ENCODE peak calls at places on chromosome 15, in seven cellular contexts. D, C, Y, N, E, R and Q are unnamed samples.

GRCh38 chr15:23402140-23402539 is 44.9 kb downstream of the GOLGA6L2 start:
- DNase-seq in N (no peak), Y (no peak), D (no peak), R (no peak), E (no peak), C (no peak), Q (no peak)

GRCh38 chr15:39919740-39920509 is at the start of gene GPR176:
- DNase-seq in E (no peak), Y (peak), N (peak), D (no peak), R (peak), C (peak), Q (peak)

GRCh38 chr15:40397688-40398412 is 7.7 kb upstream of the IVD start:
- DNase-seq in D (no peak), R (no peak), C (no peak), N (no peak), E (no peak), Y (no peak), Q (no peak)

GRCh38 chr15:87648278-87648677 is 608.3 kb downstream of the NTRK3 start:
- DNase-seq in R (no peak), Y (no peak), C (peak), D (no peak), N (no peak), E (no peak), Q (no peak)

GRCh38 chr15:25439456-25439836 is 622 bp upstream of the UBE3A start:
- DNase-seq in Y (no peak), R (no peak), N (no peak), C (peak), D (peak), E (peak), Q (no peak)

GRCh38 chr15:38053244-38053643 is 118.8 kb downstream of the TMCO5A start:
- DNase-seq in C (no peak), E (no peak), R (no peak), D (no peak), Y (no peak), N (no peak), Q (no peak)

GRCh38 chr15:29854413-29854812 is 32.1 kb upstream of the TJP1 start:
- DNase-seq in N (no peak), Y (no peak), R (no peak), D (no peak), E (no peak), C (no peak), Q (no peak)

GRCh38 chr15:40949756-40950207 is 3.5 kb upstream of the CHAC1 start:
- DNase-seq in Y (no peak), R (no peak), C (no peak), N (no peak), E (no peak), D (peak), Q (no peak)

GRCh38 chr15:70382762-70383458 is 285.2 kb upstream of the TLE3 start:
- DNase-seq in E (no peak), Y (no peak), C (no peak), N (no peak), D (no peak), R (no peak), Q (no peak)

GRCh38 chr15:95565702-95566101 is 764.8 kb upstream of the NR2F2 start:
- DNase-seq in N (no peak), Y (no peak), R (no peak), D (no peak), C (no peak), E (no peak), Q (no peak)

GRCh38 chr15:82064824-82065223 is 19.0 kb upstream of the MEX3B start:
- DNase-seq in D (no peak), E (no peak), N (no peak), C (no peak), Y (no peak), R (no peak), Q (peak)

GRCh38 chr15:81029416-81030367 is 29.0 kb downstream of the TLNRD1 start:
- DNase-seq in N (no peak), R (peak), Y (no peak), D (no peak), C (peak), E (no peak), Q (no peak)

GRCh38 chr15:89669941-89670340 is 9.2 kb downstream of the PLIN1 start:
- DNase-seq in C (no peak), Y (peak), E (no peak), N (no peak), D (no peak), R (no peak), Q (no peak)

GRCh38 chr15:57951328-57951932 is 114.1 kb downstream of the ALDH1A2 start:
- DNase-seq in D (no peak), C (no peak), R (no peak), Y (no peak), E (no peak), N (no peak), Q (no peak)

GRCh38 chr15:89320200-89320599 is 14.4 kb downstream of the POLG start:
- DNase-seq in Y (no peak), N (no peak), R (no peak), D (no peak), E (no peak), C (no peak), Q (no peak)

GRCh38 chr15:90087454-90088154 is 14.7 kb downstream of the IDH2 start:
- DNase-seq in C (peak), D (no peak), Y (no peak), N (peak), R (no peak), E (no peak), Q (peak)

GRCh38 chr15:32893412-32893811 is 175.6 kb downstream of the GREM1 start:
- DNase-seq in N (no peak), C (peak), R (no peak), D (no peak), E (no peak), Y (no peak), Q (no peak)

GRCh38 chr15:60426870-60427528 is 29.2 kb upstream of the ANXA2 start:
- DNase-seq in R (peak), E (no peak), D (no peak), N (no peak), C (peak), Y (no peak), Q (no peak)

GRCh38 chr15:45634442-45635190 is at the start of gene SQOR:
- DNase-seq in N (peak), Y (peak), R (peak), C (peak), E (peak), D (peak), Q (peak)

GRCh38 chr15:70094690-70095311 is 2.9 kb downstream of the TLE3 start:
- DNase-seq in E (no peak), C (no peak), Y (no peak), D (no peak), N (no peak), R (no peak), Q (peak)

GRCh38 chr15:90730290-90730689 is 13.1 kb downstream of the BLM start:
- DNase-seq in D (peak), Y (no peak), R (no peak), N (no peak), E (no peak), C (no peak), Q (no peak)

GRCh38 chr15:78075490-78076230 is 1.9 kb downstream of the TBC1D2B start:
- DNase-seq in D (peak), C (peak), E (no peak), R (peak), Y (peak), N (peak), Q (no peak)

GRCh38 chr15:90871097-90871715 is 2.8 kb downstream of the FURIN start:
- DNase-seq in E (no peak), Y (no peak), N (peak), C (peak), R (peak), D (no peak), Q (no peak)

GRCh38 chr15:75745305-75745704 is 32.7 kb upstream of the CSPG4 start:
- DNase-seq in C (no peak), D (no peak), E (no peak), N (no peak), R (no peak), Y (no peak), Q (no peak)

GRCh38 chr15:39235084-39235795 is 345.6 kb upstream of the THBS1 start:
- DNase-seq in D (no peak), C (peak), E (no peak), Y (no peak), N (no peak), R (no peak), Q (no peak)

GRCh38 chr15:80856400-80856799 is 77.2 kb downstream of the CEMIP start:
- DNase-seq in N (no peak), C (no peak), Y (no peak), E (no peak), D (no peak), R (no peak), Q (peak)

GRCh38 chr15:81945014-81945615 is 100.7 kb downstream of the MEX3B start:
- DNase-seq in Y (no peak), R (no peak), E (no peak), D (no peak), N (no peak), C (no peak), Q (no peak)

GRCh38 chr15:62090988-62091387 is 24.2 kb downstream of the C2CD4A start:
- DNase-seq in D (no peak), E (no peak), R (no peak), N (no peak), C (no peak), Y (no peak), Q (no peak)

DNA sequence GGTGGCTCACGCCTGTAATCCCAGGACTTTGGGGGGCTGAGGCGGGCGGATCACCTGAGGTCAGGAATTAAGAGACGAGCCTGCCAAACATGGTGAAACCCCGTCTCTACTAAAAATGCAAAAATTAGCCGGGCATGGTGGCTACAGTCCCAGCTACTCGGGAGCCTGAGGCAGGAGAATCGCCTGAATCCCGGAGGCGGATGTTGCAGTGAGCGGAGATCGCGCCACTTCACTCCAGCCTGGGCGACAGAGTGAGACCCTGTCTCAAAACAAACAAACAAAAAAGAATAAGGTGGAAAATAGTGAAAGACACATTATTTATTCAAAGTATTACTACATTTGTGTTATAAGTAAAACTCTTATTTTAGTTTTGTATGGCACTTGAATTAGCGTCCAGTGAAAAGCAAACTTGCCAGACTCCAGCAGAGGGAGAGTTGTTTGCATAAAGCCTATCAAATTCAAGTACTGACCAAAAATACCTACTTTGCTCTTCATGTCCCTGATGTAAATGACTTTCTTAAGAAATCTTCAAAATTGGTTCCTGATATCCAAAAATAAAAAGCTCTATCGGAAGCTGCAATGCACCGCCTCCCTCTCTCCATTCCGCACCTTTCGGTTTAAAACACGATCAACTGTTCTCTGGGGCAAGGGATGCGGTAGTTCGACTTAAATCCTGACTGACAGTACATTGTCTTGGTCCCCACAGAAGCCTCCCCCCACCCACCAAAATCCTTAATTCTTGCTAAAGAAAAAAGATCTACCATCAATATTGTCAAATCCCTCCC is 1.2 kb downstream of the TRPM7 start:
- DNase-seq in D (no peak), R (peak), N (no peak), C (no peak), Y (no peak), E (no peak), Q (no peak)
- TF ChIP-seq CTCF in D (no peak), R (peak), N (no peak), C (peak), Y (no peak), E (no peak), Q (no peak)

GRCh38 chr15:65077981-65078352 is 1.4 kb downstream of the KBTBD13 start:
- DNase-seq in E (peak), D (peak), Y (no peak), C (peak), N (peak), R (peak), Q (peak)
- TF ChIP-seq CTCF in E (peak), D (peak), Y (peak), C (peak), N (peak), R (peak), Q (peak)

DNA sequence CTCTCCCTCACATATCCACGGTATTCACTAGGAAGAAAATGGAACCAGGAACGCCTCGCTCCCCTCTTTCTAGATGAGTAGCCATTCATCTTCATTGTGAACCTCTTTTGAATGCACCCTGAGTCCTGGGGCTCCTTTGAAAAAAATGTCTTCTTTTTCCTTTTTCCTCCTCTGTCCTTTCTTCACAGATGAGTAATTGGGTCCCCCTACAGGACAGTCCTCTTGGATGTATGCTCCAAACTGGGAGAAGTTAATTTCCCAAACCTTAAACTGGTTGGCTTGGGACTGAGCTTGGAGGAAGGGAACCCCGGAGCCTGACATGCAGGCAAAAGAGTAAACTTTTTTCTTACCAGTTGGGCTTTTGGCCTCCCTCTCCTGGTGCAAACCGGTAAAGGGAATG is 108.8 kb downstream of the DPH6 start:
- DNase-seq in D (no peak), N (no peak), Y (no peak), C (peak), R (no peak), E (peak), Q (no peak)
- TF ChIP-seq CTCF in D (no peak), N (no peak), Y (no peak), C (peak), R (peak), E (peak), Q (no peak)

GRCh38 chr15:51759557-51760070 is 8.2 kb downstream of the TMOD2 start:
- DNase-seq in D (no peak), N (peak), E (no peak), Y (no peak), R (peak), C (peak), Q (no peak)
- TF ChIP-seq CTCF in D (no peak), N (no peak), E (peak), Y (no peak), R (peak), C (peak), Q (no peak)

DNA sequence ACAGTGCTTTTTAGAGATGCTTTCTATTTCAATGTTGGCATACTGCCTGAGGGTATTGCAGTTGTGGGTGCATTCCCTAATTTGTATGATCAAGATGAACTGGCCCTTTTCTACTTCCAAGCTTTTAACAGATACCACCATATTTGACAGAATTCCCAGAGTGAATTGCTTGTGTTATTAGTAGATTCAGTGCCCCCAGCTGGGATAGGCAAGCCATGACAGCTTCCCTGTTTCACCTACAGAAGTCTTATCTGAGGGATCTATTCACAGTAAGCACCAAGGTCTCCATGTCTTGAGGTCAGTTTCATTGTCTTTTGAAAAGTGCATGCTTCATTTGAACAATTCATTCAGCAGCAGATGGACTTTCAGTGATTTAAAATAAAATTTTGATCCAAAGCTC is 68.8 kb upstream of the GOLGA6B start:
- DNase-seq in Y (no peak), D (no peak), N (no peak), R (peak), E (no peak), C (peak), Q (no peak)
- TF ChIP-seq CTCF in Y (no peak), D (no peak), N (no peak), R (peak), E (peak), C (peak), Q (no peak)

GRCh38 chr15:99207672-99208071 is 41.7 kb downstream of the TTC23 start:
- DNase-seq in E (no peak), N (no peak), Y (no peak), C (no peak), R (no peak), D (no peak), Q (no peak)
- TF ChIP-seq CTCF in E (no peak), N (no peak), Y (no peak), C (no peak), R (no peak), D (no peak), Q (no peak)

GRCh38 chr15:74156678-74157411 is 16.7 kb upstream of the ISLR start:
- DNase-seq in C (peak), Y (peak), R (peak), D (no peak), E (no peak), N (no peak), Q (peak)
- TF ChIP-seq CTCF in C (no peak), Y (no peak), R (no peak), D (no peak), E (no peak), N (no peak), Q (no peak)

DNA sequence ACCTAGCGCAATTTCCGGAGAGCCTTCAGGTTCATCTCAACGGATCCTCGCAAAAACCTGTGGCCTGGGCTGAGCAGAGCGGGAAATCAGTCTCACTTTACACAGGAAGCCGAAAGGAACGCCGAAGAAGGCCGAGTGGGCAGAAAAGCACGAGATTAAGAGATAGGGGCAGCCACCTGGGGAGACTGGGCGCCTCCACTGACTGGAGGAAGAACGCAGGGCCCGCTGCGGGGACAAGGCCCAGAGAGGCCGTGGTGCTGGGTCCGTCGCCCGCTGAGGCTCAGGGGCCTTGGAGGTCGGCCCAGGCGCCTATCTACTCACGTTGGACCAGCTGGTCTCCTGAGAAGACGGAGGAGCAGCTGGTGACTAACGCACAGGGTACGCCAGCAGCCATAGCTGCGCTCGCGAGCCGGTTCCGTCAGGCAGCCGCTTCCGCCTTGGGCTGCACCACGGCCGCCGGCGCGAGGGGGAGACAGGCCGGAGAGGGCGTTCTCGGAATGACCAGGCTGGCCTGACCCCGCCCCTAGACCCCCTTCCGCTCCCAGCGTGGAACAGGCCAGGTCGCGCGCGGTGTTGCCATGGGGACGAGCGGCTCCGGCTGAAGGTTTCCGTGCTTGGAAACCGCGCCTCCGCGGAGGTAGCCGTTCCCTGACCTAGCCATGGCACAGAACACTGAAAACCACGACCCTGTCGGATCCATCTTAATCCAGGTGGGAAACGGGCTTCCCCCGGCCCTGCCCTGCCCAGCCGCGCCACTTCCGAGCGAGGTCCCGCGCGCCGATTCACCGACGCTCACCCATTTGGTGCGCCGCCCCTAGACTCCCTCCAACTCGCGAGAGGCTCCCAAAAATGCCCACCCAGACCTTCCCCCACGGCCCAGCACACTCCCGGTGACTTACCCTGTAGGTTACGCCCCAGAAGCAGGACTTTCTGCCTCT is at the start of the genes AAGAB and IQCH:
- DNase-seq in C (peak), D (peak), E (peak), Y (peak), R (peak), N (peak), Q (peak)
- TF ChIP-seq CTCF in C (no peak), D (no peak), E (no peak), Y (no peak), R (no peak), N (peak), Q (no peak)